ENCODE peak calls at places on chromosome 9, in four cellular contexts. Z is K562, A is HepG2, G is HCT116. O is an unnamed sample. For H3K27me3, the result is how much of the 10 kb centered on the place peaks cover.

GRCh38 chr9:98455957-98456621 is 200.6 kb upstream of the TBC1D2 start:
- DNase-seq in Z (no peak), G (no peak), A (no peak), O (no peak)

GRCh38 chr9:120655005-120655622 is 59.2 kb downstream of the MEGF9 start:
- DNase-seq in A (no peak), G (no peak), Z (no peak), O (no peak)

GRCh38 chr9:96317335-96317980 is 15.5 kb upstream of the HSD17B3 start:
- DNase-seq in Z (peak), G (peak), A (peak), O (no peak)

GRCh38 chr9:112852741-112853505 is 37.8 kb downstream of the SLC46A2 start:
- DNase-seq in Z (no peak), A (no peak), G (no peak), O (no peak)

GRCh38 chr9:100308965-100309564 is 43.7 kb downstream of the TEX10 start:
- DNase-seq in G (no peak), Z (no peak), A (no peak), O (no peak)

GRCh38 chr9:104682642-104683041 is 11.7 kb upstream of the OR13D1 start:
- DNase-seq in G (peak), A (peak), Z (peak), O (peak)

GRCh38 chr9:120698766-120699165 is 15.5 kb downstream of the MEGF9 start:
- DNase-seq in G (no peak), Z (no peak), A (no peak), O (no peak)

GRCh38 chr9:77011973-77012817 is 7.3 kb upstream of the FOXB2 start:
- DNase-seq in A (peak), G (peak), Z (peak), O (no peak)

GRCh38 chr9:111349766-111350165 is 19.7 kb upstream of the OR2K2 start:
- DNase-seq in G (no peak), A (peak), Z (no peak), O (no peak)

GRCh38 chr9:14043491-14043890 is 270.4 kb downstream of the NFIB start:
- DNase-seq in Z (no peak), A (no peak), G (no peak), O (no peak)

GRCh38 chr9:89095755-89096154 is 82.9 kb downstream of the SHC3 start:
- DNase-seq in A (no peak), Z (no peak), G (no peak), O (no peak)

GRCh38 chr9:82675102-82675501 is 387.8 kb downstream of the RASEF start:
- DNase-seq in A (no peak), G (no peak), Z (no peak), O (no peak)

GRCh38 chr9:78505546-78505945 is 208.6 kb downstream of the PSAT1 start:
- DNase-seq in Z (no peak), G (no peak), A (no peak), O (no peak)

GRCh38 chr9:124771867-124772621 is 933 bp upstream of the NR6A1 start:
- DNase-seq in Z (peak), A (peak), G (peak), O (peak)

GRCh38 chr9:86184125-86184524 is 75.3 kb downstream of the C9orf153 start:
- DNase-seq in G (no peak), A (no peak), Z (no peak), O (no peak)

GRCh38 chr9:94586814-94587213 is 6.8 kb downstream of the FBP2 start:
- DNase-seq in G (no peak), Z (no peak), A (no peak), O (no peak)

GRCh38 chr9:134619456-134619982 is 22.1 kb upstream of the COL5A1 start:
- DNase-seq in G (no peak), Z (no peak), A (no peak), O (no peak)

GRCh38 chr9:77534376-77535057 is 113.6 kb downstream of the GNA14 start:
- DNase-seq in A (peak), Z (no peak), G (no peak), O (no peak)

GRCh38 chr9:97398999-97399758 is 12.7 kb upstream of the TDRD7 start:
- DNase-seq in Z (peak), G (peak), A (peak), O (peak)

GRCh38 chr9:27179245-27179870 is 70.3 kb downstream of the TEK start:
- DNase-seq in G (no peak), Z (no peak), A (no peak), O (no peak)

GRCh38 chr9:108842610-108843295 is 13.0 kb downstream of the ACTL7B start:
- DNase-seq in G (no peak), Z (no peak), A (no peak), O (no peak)

GRCh38 chr9:12847591-12847990 is 72.8 kb downstream of the LURAP1L start:
- DNase-seq in Z (no peak), A (no peak), G (no peak), O (no peak)

GRCh38 chr9:7983361-7983974 is 183.9 kb upstream of the DMAC1 start:
- DNase-seq in G (no peak), A (no peak), Z (no peak), O (no peak)

GRCh38 chr9:89602978-89603628 is 1.7 kb upstream of the GADD45G start:
- DNase-seq in A (peak), G (peak), Z (peak), O (no peak)

GRCh38 chr9:18795947-18796705 is 236.9 kb downstream of the SAXO1 start:
- DNase-seq in G (no peak), A (no peak), Z (no peak), O (no peak)

GRCh38 chr9:100099722-100100042 is 639 bp downstream of the INVS start:
- DNase-seq in Z (no peak), A (peak), G (peak), O (peak)

GRCh38 chr9:81871695-81872094 is 56.5 kb upstream of the SPATA31D4 start:
- DNase-seq in Z (no peak), A (no peak), G (no peak), O (no peak)

GRCh38 chr9:124347206-124347967 is 67.9 kb downstream of the PSMB7 start:
- DNase-seq in G (no peak), Z (no peak), A (no peak), O (no peak)

GRCh38 chr9:122788831-122789230 is at the start of gene OR5C1:
- DNase-seq in Z (no peak), A (no peak), G (no peak), O (no peak)

GRCh38 chr9:122785269-122785668 is 3.5 kb upstream of the OR5C1 start:
- DNase-seq in G (no peak), Z (no peak), A (no peak), O (no peak)

GRCh38 chr9:122786338-122786737 is 2.4 kb upstream of the OR5C1 start:
- DNase-seq in Z (no peak), G (no peak), A (no peak), O (no peak)

GRCh38 chr9:122791872-122792669 is 3.3 kb downstream of the OR5C1 start:
- DNase-seq in G (no peak), A (no peak), Z (no peak), O (no peak)

DNA sequence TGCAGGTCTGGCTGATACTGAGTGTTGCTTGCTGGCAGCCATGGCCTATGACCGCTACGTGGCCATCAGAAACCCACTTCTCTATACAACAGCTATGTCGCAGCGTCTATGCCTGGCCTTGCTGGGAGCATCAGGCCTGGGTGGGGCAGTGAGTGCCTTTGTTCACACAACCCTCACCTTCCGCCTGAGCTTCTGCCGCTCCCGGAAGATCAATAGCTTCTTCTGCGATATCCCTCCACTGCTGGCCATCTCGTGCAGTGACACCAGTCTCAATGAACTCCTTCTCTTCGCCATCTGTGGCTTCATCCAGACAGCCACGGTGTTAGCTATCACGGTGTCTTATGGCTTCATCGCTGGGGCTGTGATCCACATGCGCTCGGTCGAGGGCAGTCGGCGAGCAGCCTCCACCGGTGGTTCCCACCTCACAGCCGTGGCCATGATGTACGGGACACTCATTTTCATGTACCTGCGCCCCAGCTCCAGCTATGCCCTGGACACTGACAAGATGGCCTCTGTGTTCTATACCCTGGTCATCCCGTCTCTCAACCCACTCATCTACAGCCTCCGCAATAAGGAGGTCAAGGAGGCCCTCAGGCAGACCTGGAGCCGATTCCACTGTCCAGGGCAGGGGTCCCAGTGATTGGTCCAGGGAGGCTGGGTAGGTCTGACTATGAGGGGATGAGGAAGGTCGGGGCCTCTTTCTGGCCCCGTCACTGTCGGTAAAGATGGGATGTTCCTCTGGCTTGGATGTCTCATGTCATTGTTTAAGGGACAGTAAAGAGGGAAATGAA is 718 bp downstream of the OR5C1 start:
- DNase-seq in G (no peak), A (no peak), Z (no peak), O (no peak)
- TF ChIP-seq TCF7L2 in G (no peak), A (no peak), Z (no peak), O (no peak)

DNA sequence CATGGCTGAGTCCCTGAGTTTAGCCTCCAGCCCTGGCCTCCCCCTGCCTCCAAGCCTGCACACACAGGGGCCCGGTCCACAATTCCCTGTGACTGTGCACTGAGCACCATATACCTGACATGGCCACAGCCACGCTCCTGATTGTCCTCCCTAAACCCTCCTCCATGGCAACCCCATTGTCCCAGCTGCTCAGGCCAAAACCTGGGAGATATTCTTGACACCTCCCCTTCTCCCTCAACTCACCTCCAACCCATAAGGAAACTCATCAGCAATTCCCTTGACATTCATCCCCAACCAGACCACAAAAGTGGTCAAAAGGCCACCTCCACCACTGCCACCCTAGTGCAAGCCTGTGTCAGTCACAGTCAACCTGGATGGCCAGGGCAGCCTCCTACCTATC is 107.5 kb upstream of the MVB12B start:
- DNase-seq in A (peak), Z (no peak), G (no peak), O (no peak)
- H3K27me3 ChIP-seq in A (half or more), Z (under half), G (under half), O (under half)

GRCh38 chr9:129885670-129886106 is 50.4 kb downstream of the USP20 start:
- DNase-seq in G (peak), A (peak), Z (peak), O (peak)
- TF ChIP-seq REST in G (no peak), A (no peak), Z (peak), O (no peak)

GRCh38 chr9:87800456-87800855 is 74.5 kb downstream of the CTSL start:
- DNase-seq in G (no peak), A (no peak), Z (no peak), O (no peak)
- TF ChIP-seq TCF7L2 in G (no peak), A (no peak), Z (no peak), O (no peak)

GRCh38 chr9:128405077-128405779 is 15.4 kb upstream of the CERCAM start:
- DNase-seq in A (peak), G (no peak), Z (no peak), O (no peak)
- H3K27me3 ChIP-seq in A (under half), G (under half), Z (under half), O (under half)

GRCh38 chr9:91321691-91322090 is 40.0 kb downstream of the AUH start:
- DNase-seq in G (no peak), Z (no peak), A (no peak), O (no peak)

GRCh38 chr9:91315191-91315590 is 46.5 kb downstream of the AUH start:
- DNase-seq in Z (no peak), A (no peak), G (no peak), O (no peak)

GRCh38 chr9:91316093-91316492 is 45.6 kb downstream of the AUH start:
- DNase-seq in A (no peak), Z (no peak), G (no peak), O (no peak)

GRCh38 chr9:91320299-91320698 is 41.4 kb downstream of the AUH start:
- DNase-seq in G (no peak), A (no peak), Z (no peak), O (no peak)
- TF ChIP-seq REST in G (no peak), A (no peak), Z (no peak), O (no peak)

DNA sequence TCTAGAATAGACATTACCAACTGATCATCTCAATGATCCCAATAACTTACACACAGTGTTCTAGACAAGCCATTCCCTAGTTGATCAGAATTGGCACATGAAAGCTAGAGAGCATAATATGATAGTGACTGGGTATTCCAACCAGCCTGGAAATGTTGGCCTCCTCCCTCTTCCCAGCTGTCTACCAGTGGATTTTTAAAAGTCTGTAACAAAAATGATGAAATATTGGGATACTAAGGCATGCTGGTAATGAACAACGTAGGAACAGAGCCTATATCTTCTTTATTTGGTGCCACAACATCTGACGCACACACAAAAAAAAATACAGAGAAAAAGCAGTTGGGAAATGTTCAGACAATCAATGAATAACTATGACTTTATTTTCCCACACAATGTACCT is 34.8 kb downstream of the TRIM32 start:
- DNase-seq in G (no peak), Z (no peak), A (no peak), O (no peak)
- TF ChIP-seq TCF7L2 in G (no peak), Z (no peak), A (no peak), O (no peak)

GRCh38 chr9:6696178-6696577 is 50.6 kb upstream of the GLDC start:
- DNase-seq in Z (no peak), A (no peak), G (no peak), O (no peak)
- H3K27me3 ChIP-seq in Z (under half), A (under half), G (under half), O (under half)

GRCh38 chr9:136483589-136484152 is 831 bp upstream of the SEC16A start:
- DNase-seq in G (peak), Z (peak), A (peak), O (no peak)
- TF ChIP-seq REST in G (no peak), Z (peak), A (no peak), O (no peak)

GRCh38 chr9:36161187-36161586 is 8.0 kb upstream of the CCIN start:
- DNase-seq in A (no peak), G (no peak), Z (no peak), O (no peak)
- TF ChIP-seq TCF7L2 in A (no peak), G (no peak), Z (no peak), O (no peak)

O was measured in Panc1.